ENCODE peak calls at places on chromosomes 3 and 15, in four cellular contexts. X, F, N and E are unnamed samples.

GRCh38 chr15:24718289-24719082 is 42.9 kb downstream of the NPAP1 start:
- DNase-seq in X (no peak), F (no peak), N (no peak), E (no peak)

GRCh38 chr15:42688301-42688700 is 48.6 kb downstream of the CDAN1 start:
- DNase-seq in X (no peak), F (no peak), N (no peak), E (no peak)

GRCh38 chr3:123809597-123809996 is 74.5 kb downstream of the MYLK start:
- DNase-seq in X (no peak), F (no peak), N (peak), E (no peak)

GRCh38 chr15:49313650-49314049 is 109.4 kb upstream of the FGF7 start:
- DNase-seq in X (no peak), F (peak), N (peak), E (no peak)

GRCh38 chr3:35643391-35643790 is 4.1 kb downstream of the ARPP21 start:
- DNase-seq in X (no peak), F (no peak), N (no peak), E (no peak)

GRCh38 chr3:32818431-32819085 is 761 bp downstream of the TRIM71 start:
- DNase-seq in X (no peak), F (no peak), N (no peak), E (peak)

GRCh38 chr3:15977598-15978232 is 179.9 kb upstream of the ANKRD28 start:
- DNase-seq in X (no peak), F (no peak), N (no peak), E (no peak)

GRCh38 chr3:10380906-10381795 is 60.2 kb upstream of the SEC13 start:
- DNase-seq in X (no peak), F (no peak), N (no peak), E (no peak)

GRCh38 chr3:14862303-14862660 is 43.5 kb downstream of the FGD5 start:
- DNase-seq in X (no peak), F (no peak), N (no peak), E (no peak)

GRCh38 chr3:4884901-4885300 is 94.3 kb upstream of the BHLHE40 start:
- DNase-seq in X (no peak), F (no peak), N (no peak), E (no peak)

GRCh38 chr3:156416846-156417581 is 137.9 kb downstream of the SSR3 start:
- DNase-seq in X (peak), F (no peak), N (no peak), E (no peak)

GRCh38 chr3:187974857-187975257 is 179.1 kb upstream of the LPP start:
- DNase-seq in X (no peak), F (no peak), N (no peak), E (no peak)

GRCh38 chr3:9168230-9168629 is 81.2 kb downstream of the SRGAP3 start:
- DNase-seq in X (peak), F (no peak), N (no peak), E (peak)

GRCh38 chr3:38581774-38582173 is 67.7 kb downstream of the SCN5A start:
- DNase-seq in X (no peak), F (no peak), N (no peak), E (no peak)

GRCh38 chr3:123419850-123420292 is 29.0 kb downstream of the ADCY5 start:
- DNase-seq in X (no peak), F (no peak), N (no peak), E (no peak)

GRCh38 chr3:42290966-42291714 is 25.2 kb upstream of the CCK start:
- DNase-seq in X (peak), F (no peak), N (no peak), E (peak)

GRCh38 chr15:79431636-79432344 is at the start of gene MINAR1:
- DNase-seq in X (no peak), F (no peak), N (peak), E (peak)
- TF ChIP-seq CTCF in X (no peak), F (peak), N (peak), E (no peak)

GRCh38 chr3:196518999-196519737 is 4.0 kb upstream of the SMCO1 start:
- DNase-seq in X (peak), F (no peak), N (peak), E (peak)
- TF ChIP-seq CTCF in X (peak), F (peak), N (peak), E (peak)

GRCh38 chr3:136305879-136306278 is 55.7 kb downstream of the PCCB start:
- DNase-seq in X (peak), F (peak), N (peak), E (no peak)
- TF ChIP-seq CTCF in X (peak), F (peak), N (peak), E (no peak)

GRCh38 chr15:76840830-76841460 is 64.2 kb downstream of the SCAPER start:
- DNase-seq in X (peak), F (peak), N (peak), E (no peak)
- TF ChIP-seq CTCF in X (peak), F (peak), N (peak), E (peak)